ENCODE peak calls at places on chromosomes 3 and 15, in seven cellular contexts. O, M, W, D, P, K and B are unnamed samples.
A peak's percentile ranks its signal among the peaks of the same experiment; 100 is the strongest.

GRCh38 chr15:65400760-65401606 is 21.8 kb downstream of the IGDCC4 start:
- DNase-seq in O (peak; percentile 86), M (no peak), W (peak; percentile 77), D (peak; percentile 85), P (no peak), K (peak; percentile 82), B (peak; percentile 86)

GRCh38 chr15:28943611-28944230 is 57.9 kb downstream of the APBA2 start:
- DNase-seq in O (no peak), M (peak; percentile 60), W (no peak), D (no peak), P (no peak), K (no peak), B (no peak)

GRCh38 chr3:72185549-72186484 is 400.9 kb upstream of the PROK2 start:
- DNase-seq in O (peak; percentile 23), M (no peak), W (no peak), D (peak; percentile 32), P (no peak), K (no peak), B (peak; percentile 49)

GRCh38 chr3:124848300-124848699 is 38.9 kb downstream of the ITGB5 start:
- DNase-seq in O (no peak), M (no peak), W (no peak), D (no peak), P (no peak), K (no peak), B (no peak)

GRCh38 chr3:18389108-18389733 is 35.9 kb downstream of the SATB1 start:
- DNase-seq in O (peak; percentile 2), M (no peak), W (no peak), D (no peak), P (no peak), K (peak; percentile 43), B (peak; percentile 11)

GRCh38 chr15:31488437-31489204 is 162.0 kb downstream of the KLF13 start:
- DNase-seq in O (peak; percentile 85), M (peak; percentile 87), W (peak; percentile 75), D (no peak), P (peak; percentile 75), K (peak; percentile 60), B (peak; percentile 63)

GRCh38 chr3:197592361-197593045 is 36.7 kb upstream of the BDH1 start:
- DNase-seq in O (no peak), M (no peak), W (no peak), D (no peak), P (no peak), K (no peak), B (no peak)

GRCh38 chr3:195579281-195579680 is 4.5 kb downstream of the APOD start:
- DNase-seq in O (no peak), M (no peak), W (no peak), D (no peak), P (no peak), K (no peak), B (no peak)

GRCh38 chr3:188941103-188941502 is 230.7 kb upstream of the TPRG1 start:
- DNase-seq in O (no peak), M (no peak), W (no peak), D (no peak), P (no peak), K (no peak), B (no peak)

GRCh38 chr3:134161817-134162396 is 88.8 kb downstream of the RYK start:
- DNase-seq in O (no peak), M (no peak), W (no peak), D (no peak), P (no peak), K (peak; percentile 21), B (no peak)
- TF ChIP-seq CTCF in O (no peak), M (no peak), W (no peak), D (no peak), P (no peak), K (peak; percentile 23), B (no peak)

DNA sequence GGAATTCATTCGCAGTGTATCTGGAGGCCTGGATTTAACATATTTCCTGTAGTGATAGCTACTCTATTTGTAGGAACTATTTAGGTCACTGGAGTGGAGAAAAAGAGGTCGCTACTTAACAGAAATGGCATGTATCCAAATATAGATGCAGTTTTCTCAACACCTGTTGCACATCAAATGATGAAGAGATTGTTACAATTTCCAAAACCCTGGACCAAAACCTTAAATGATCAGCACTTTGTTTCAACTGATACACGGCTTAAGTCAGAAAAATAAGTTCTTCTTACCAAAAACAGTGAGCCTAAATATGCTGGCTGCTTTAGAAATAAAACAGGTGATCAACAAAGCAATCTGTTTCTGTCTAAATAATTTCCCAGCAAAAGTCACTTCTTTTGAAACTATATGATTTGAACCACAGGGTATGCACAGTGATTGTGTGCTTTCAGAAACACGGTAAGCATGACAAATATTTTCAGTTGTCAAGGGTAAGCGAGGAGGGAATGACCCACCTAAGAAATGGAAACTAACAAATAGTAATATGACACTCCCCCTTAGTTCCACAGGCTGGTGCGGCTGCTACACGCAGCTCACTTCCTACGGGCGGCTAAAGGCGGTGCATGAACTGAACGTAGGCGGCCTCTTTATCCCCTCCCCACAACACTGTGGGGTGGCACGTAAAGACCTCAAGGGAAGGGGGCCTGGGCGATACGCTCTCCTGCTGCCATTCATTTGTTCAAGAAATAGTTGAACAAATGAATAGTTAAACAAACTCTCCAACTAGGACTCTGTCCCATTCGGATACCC is 1.1 kb downstream of the EHD4 start:
- DNase-seq in O (peak; percentile 91), M (peak; percentile 79), W (peak; percentile 77), D (no peak), P (peak; percentile 58), K (peak; percentile 66), B (peak; percentile 45)
- TF ChIP-seq CTCF in O (no peak), M (peak; percentile 13), W (no peak), D (no peak), P (no peak), K (no peak), B (no peak)

DNA sequence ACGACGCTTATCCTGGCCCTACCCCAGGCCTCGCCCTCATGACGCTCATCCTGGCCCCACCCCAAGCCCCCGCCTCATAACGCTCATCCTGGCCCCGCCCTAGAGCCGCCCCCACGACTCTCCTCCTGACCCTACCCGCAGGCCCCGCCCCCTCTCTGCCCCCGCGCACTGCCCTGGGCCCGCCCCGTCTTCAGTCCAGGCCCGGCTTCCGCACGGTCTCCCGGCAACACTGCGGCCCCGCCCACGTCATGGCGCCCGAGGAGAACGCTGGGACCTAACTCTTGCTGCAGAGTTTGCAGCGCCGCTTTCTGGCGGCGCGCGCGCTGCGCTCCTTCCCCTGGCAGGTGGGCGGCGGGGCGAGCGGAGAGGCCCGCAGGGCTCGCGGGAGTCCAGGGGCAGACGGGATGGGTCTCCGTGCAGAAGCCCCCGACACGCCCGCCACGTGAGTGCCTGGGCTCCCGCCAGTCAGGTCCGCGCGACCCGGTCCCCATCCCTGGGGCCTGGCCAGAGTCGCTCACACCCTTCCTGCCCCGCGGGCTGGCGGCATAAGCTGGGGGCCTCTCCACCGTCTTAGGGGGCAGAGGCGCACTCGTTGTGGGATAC is 52.5 kb upstream of the ROPN1B start:
- DNase-seq in O (peak; percentile 93), M (no peak), W (no peak), D (peak; percentile 97), P (no peak), K (peak; percentile 97), B (no peak)
- TF ChIP-seq CTCF in O (peak; percentile 64), M (no peak), W (peak; percentile 21), D (no peak), P (no peak), K (peak; percentile 30), B (peak; percentile 28)

GRCh38 chr15:25943831-25944230 is 80.7 kb upstream of the ATP10A start:
- DNase-seq in O (no peak), M (no peak), W (no peak), D (no peak), P (no peak), K (no peak), B (no peak)

GRCh38 chr15:25946241-25946786 is 83.2 kb upstream of the ATP10A start:
- DNase-seq in O (no peak), M (no peak), W (no peak), D (no peak), P (no peak), K (no peak), B (no peak)

GRCh38 chr15:25950014-25950413 is 86.9 kb upstream of the ATP10A start:
- DNase-seq in O (no peak), M (no peak), W (no peak), D (no peak), P (no peak), K (no peak), B (no peak)

GRCh38 chr15:25944386-25944785 is 81.3 kb upstream of the ATP10A start:
- DNase-seq in O (no peak), M (no peak), W (no peak), D (no peak), P (no peak), K (no peak), B (no peak)

GRCh38 chr15:25947336-25948080 is 84.4 kb upstream of the ATP10A start:
- DNase-seq in O (no peak), M (no peak), W (no peak), D (peak; percentile 45), P (no peak), K (peak; percentile 59), B (no peak)
- TF ChIP-seq CTCF in O (no peak), M (no peak), W (no peak), D (no peak), P (no peak), K (peak; percentile 44), B (no peak)

GRCh38 chr15:57892181-57892580 is 173.3 kb downstream of the ALDH1A2 start:
- DNase-seq in O (no peak), M (no peak), W (no peak), D (no peak), P (no peak), K (no peak), B (no peak)
- TF ChIP-seq CTCF in O (no peak), M (no peak), W (no peak), D (no peak), P (no peak), K (no peak), B (no peak)

DNA sequence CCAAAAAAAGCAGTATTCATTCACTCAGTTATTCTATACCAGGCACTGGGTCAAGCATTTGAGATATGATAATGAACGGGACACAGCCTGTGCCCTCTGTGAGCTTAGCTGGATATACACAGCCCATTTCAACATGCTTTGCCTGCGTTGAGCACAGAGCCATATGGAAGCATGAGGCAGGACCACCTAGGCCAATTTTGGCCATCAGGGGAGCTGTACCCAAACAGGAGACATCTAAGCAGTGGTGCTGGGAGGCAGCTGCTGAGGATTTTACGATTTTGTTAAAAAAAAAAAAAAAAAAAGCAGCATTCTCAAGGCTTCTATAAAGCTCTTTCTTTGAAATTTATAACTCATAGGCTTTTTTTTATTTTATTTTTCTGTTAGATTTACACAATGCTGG is 87.2 kb upstream of the SLC2A2 start:
- DNase-seq in O (no peak), M (no peak), W (no peak), D (peak; percentile 24), P (no peak), K (peak; percentile 47), B (peak; percentile 23)
- TF ChIP-seq CTCF in O (no peak), M (no peak), W (no peak), D (peak; percentile 19), P (no peak), K (peak; percentile 46), B (peak; percentile 48)

GRCh38 chr3:27943106-27943505 is 221.0 kb upstream of the EOMES start:
- DNase-seq in O (peak; percentile 5), M (no peak), W (no peak), D (peak; percentile 41), P (no peak), K (peak; percentile 20), B (peak; percentile 4)
- TF ChIP-seq CTCF in O (no peak), M (no peak), W (peak; percentile 32), D (peak; percentile 26), P (no peak), K (peak; percentile 44), B (no peak)

DNA sequence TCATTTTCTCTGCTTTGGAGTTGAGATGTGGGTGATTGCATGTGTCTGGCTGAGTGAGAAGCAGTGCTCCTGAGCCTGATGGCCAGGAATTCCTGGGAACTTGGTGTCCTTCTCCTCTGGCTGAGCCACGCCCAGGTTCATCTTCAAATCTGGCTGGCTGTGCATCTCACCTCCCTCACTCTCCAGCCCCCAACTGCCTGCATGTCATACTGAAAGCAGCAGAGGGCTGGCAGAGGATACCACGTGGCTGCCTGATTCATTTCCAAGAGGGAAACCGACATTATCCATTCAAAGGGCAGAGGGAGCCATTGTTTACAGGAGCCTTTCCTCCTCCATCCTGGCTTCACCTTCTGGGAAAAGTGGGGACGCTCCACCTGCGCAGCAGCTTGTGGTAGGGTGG is 57.4 kb downstream of the ABHD5 start:
- DNase-seq in O (no peak), M (no peak), W (no peak), D (no peak), P (no peak), K (no peak), B (no peak)
- TF ChIP-seq CTCF in O (no peak), M (no peak), W (no peak), D (no peak), P (no peak), K (no peak), B (no peak)